ENCODE peak calls at places on chromosome 4, in nine cellular contexts. One of them, this sample, is unnamed.

GRCh38 chr4:187606581-187606980 is 389.0 kb upstream of the ZFP42 start:
- DNase-seq in left cardiac atrium: no peak
- DNase-seq in activated CD4-positive, alpha-beta T cell treated with anti-CD3 and anti-CD28 coated beads, Interleukin-2, amount 10 ng/mL, durations not matched to agents 7 days and 5 days: peak; percentile 8
- DNase-seq in body of pancreas: peak; percentile 38
- DNase-seq in ACHN: peak; percentile 50
- DNase-seq in cerebellar nuclear complex: no peak
- DNase-seq in EH: peak; percentile 72
- DNase-seq in CD8-positive, alpha-beta memory T cell: peak; percentile 2
- DNase-seq in AG09309: peak; percentile 17
- DNase-seq in this sample: no peak

GRCh38 chr4:28555851-28556250 is 1695.2 kb downstream of the STIM2 start:
- DNase-seq in left cardiac atrium: no peak
- DNase-seq in activated CD4-positive, alpha-beta T cell treated with anti-CD3 and anti-CD28 coated beads, Interleukin-2, amount 10 ng/mL, durations not matched to agents 7 days and 5 days: no peak
- DNase-seq in body of pancreas: no peak
- DNase-seq in ACHN: no peak
- DNase-seq in cerebellar nuclear complex: no peak
- DNase-seq in EH: peak; percentile 3
- DNase-seq in CD8-positive, alpha-beta memory T cell: no peak
- DNase-seq in AG09309: no peak
- DNase-seq in this sample: no peak

GRCh38 chr4:76105652-76106051 is 31.1 kb downstream of the ART3 start:
- DNase-seq in left cardiac atrium: no peak
- DNase-seq in activated CD4-positive, alpha-beta T cell treated with anti-CD3 and anti-CD28 coated beads, Interleukin-2, amount 10 ng/mL, durations not matched to agents 7 days and 5 days: no peak
- DNase-seq in body of pancreas: no peak
- DNase-seq in ACHN: no peak
- DNase-seq in cerebellar nuclear complex: no peak
- DNase-seq in EH: no peak
- DNase-seq in CD8-positive, alpha-beta memory T cell: no peak
- DNase-seq in AG09309: no peak
- DNase-seq in this sample: no peak

GRCh38 chr4:99803702-99804101 is 12.9 kb upstream of the DAPP1 start:
- DNase-seq in left cardiac atrium: no peak
- DNase-seq in activated CD4-positive, alpha-beta T cell treated with anti-CD3 and anti-CD28 coated beads, Interleukin-2, amount 10 ng/mL, durations not matched to agents 7 days and 5 days: no peak
- DNase-seq in body of pancreas: no peak
- DNase-seq in ACHN: no peak
- DNase-seq in cerebellar nuclear complex: no peak
- DNase-seq in EH: no peak
- DNase-seq in CD8-positive, alpha-beta memory T cell: no peak
- DNase-seq in AG09309: no peak
- DNase-seq in this sample: no peak

GRCh38 chr4:157818946-157819692 is 353.7 kb downstream of the GASK1B start:
- DNase-seq in left cardiac atrium: no peak
- DNase-seq in activated CD4-positive, alpha-beta T cell treated with anti-CD3 and anti-CD28 coated beads, Interleukin-2, amount 10 ng/mL, durations not matched to agents 7 days and 5 days: no peak
- DNase-seq in body of pancreas: no peak
- DNase-seq in ACHN: no peak
- DNase-seq in cerebellar nuclear complex: no peak
- DNase-seq in EH: no peak
- DNase-seq in CD8-positive, alpha-beta memory T cell: no peak
- DNase-seq in AG09309: no peak
- DNase-seq in this sample: no peak

GRCh38 chr4:41373221-41373620 is 116.5 kb downstream of the UCHL1 start:
- DNase-seq in left cardiac atrium: no peak
- DNase-seq in activated CD4-positive, alpha-beta T cell treated with anti-CD3 and anti-CD28 coated beads, Interleukin-2, amount 10 ng/mL, durations not matched to agents 7 days and 5 days: no peak
- DNase-seq in body of pancreas: no peak
- DNase-seq in ACHN: no peak
- DNase-seq in cerebellar nuclear complex: no peak
- DNase-seq in EH: no peak
- DNase-seq in CD8-positive, alpha-beta memory T cell: no peak
- DNase-seq in AG09309: no peak
- DNase-seq in this sample: no peak

GRCh38 chr4:128556756-128557155 is 252.7 kb upstream of the JADE1 start:
- DNase-seq in left cardiac atrium: no peak
- DNase-seq in activated CD4-positive, alpha-beta T cell treated with anti-CD3 and anti-CD28 coated beads, Interleukin-2, amount 10 ng/mL, durations not matched to agents 7 days and 5 days: no peak
- DNase-seq in body of pancreas: no peak
- DNase-seq in ACHN: no peak
- DNase-seq in cerebellar nuclear complex: no peak
- DNase-seq in EH: no peak
- DNase-seq in CD8-positive, alpha-beta memory T cell: no peak
- DNase-seq in AG09309: no peak
- DNase-seq in this sample: no peak

GRCh38 chr4:37644962-37645361 is 41.2 kb downstream of the RELL1 start:
- DNase-seq in left cardiac atrium: no peak
- DNase-seq in activated CD4-positive, alpha-beta T cell treated with anti-CD3 and anti-CD28 coated beads, Interleukin-2, amount 10 ng/mL, durations not matched to agents 7 days and 5 days: no peak
- DNase-seq in body of pancreas: no peak
- DNase-seq in ACHN: no peak
- DNase-seq in cerebellar nuclear complex: no peak
- DNase-seq in EH: no peak
- DNase-seq in CD8-positive, alpha-beta memory T cell: no peak
- DNase-seq in AG09309: no peak
- DNase-seq in this sample: no peak

GRCh38 chr4:37682701-37683401 is 3.3 kb downstream of the RELL1 start:
- DNase-seq in left cardiac atrium: no peak
- DNase-seq in activated CD4-positive, alpha-beta T cell treated with anti-CD3 and anti-CD28 coated beads, Interleukin-2, amount 10 ng/mL, durations not matched to agents 7 days and 5 days: no peak
- DNase-seq in body of pancreas: no peak
- DNase-seq in ACHN: no peak
- DNase-seq in cerebellar nuclear complex: no peak
- DNase-seq in EH: peak; percentile 57
- DNase-seq in CD8-positive, alpha-beta memory T cell: no peak
- DNase-seq in AG09309: no peak
- DNase-seq in this sample: no peak

GRCh38 chr4:183765121-183765990 is 106.3 kb downstream of the TRAPPC11 start:
- DNase-seq in left cardiac atrium: peak; percentile 61
- DNase-seq in activated CD4-positive, alpha-beta T cell treated with anti-CD3 and anti-CD28 coated beads, Interleukin-2, amount 10 ng/mL, durations not matched to agents 7 days and 5 days: no peak
- DNase-seq in body of pancreas: peak; percentile 8
- DNase-seq in ACHN: peak; percentile 19
- DNase-seq in cerebellar nuclear complex: no peak
- DNase-seq in EH: no peak
- DNase-seq in CD8-positive, alpha-beta memory T cell: no peak
- DNase-seq in AG09309: no peak
- DNase-seq in this sample: no peak

GRCh38 chr4:128288689-128289106 is 1.1 kb upstream of the PGRMC2 start:
- DNase-seq in left cardiac atrium: no peak
- DNase-seq in activated CD4-positive, alpha-beta T cell treated with anti-CD3 and anti-CD28 coated beads, Interleukin-2, amount 10 ng/mL, durations not matched to agents 7 days and 5 days: peak; percentile 46
- DNase-seq in body of pancreas: peak; percentile 22
- DNase-seq in ACHN: peak; percentile 29
- DNase-seq in cerebellar nuclear complex: no peak
- DNase-seq in EH: peak; percentile 34
- DNase-seq in CD8-positive, alpha-beta memory T cell: peak; percentile 83
- DNase-seq in AG09309: no peak
- DNase-seq in this sample: no peak

GRCh38 chr4:157821814-157822213 is 351.0 kb downstream of the GASK1B start:
- DNase-seq in left cardiac atrium: no peak
- DNase-seq in activated CD4-positive, alpha-beta T cell treated with anti-CD3 and anti-CD28 coated beads, Interleukin-2, amount 10 ng/mL, durations not matched to agents 7 days and 5 days: no peak
- DNase-seq in body of pancreas: no peak
- DNase-seq in ACHN: no peak
- DNase-seq in cerebellar nuclear complex: no peak
- DNase-seq in EH: no peak
- DNase-seq in CD8-positive, alpha-beta memory T cell: no peak
- DNase-seq in AG09309: no peak
- DNase-seq in this sample: no peak

GRCh38 chr4:75696036-75696435 is 22.8 kb upstream of the G3BP2 start:
- DNase-seq in left cardiac atrium: no peak
- DNase-seq in activated CD4-positive, alpha-beta T cell treated with anti-CD3 and anti-CD28 coated beads, Interleukin-2, amount 10 ng/mL, durations not matched to agents 7 days and 5 days: peak; percentile 45
- DNase-seq in body of pancreas: no peak
- DNase-seq in ACHN: no peak
- DNase-seq in cerebellar nuclear complex: no peak
- DNase-seq in EH: no peak
- DNase-seq in CD8-positive, alpha-beta memory T cell: peak; percentile 81
- DNase-seq in AG09309: no peak
- DNase-seq in this sample: no peak

GRCh38 chr4:184356366-184356765 is 118.0 kb downstream of the IRF2 start:
- DNase-seq in left cardiac atrium: no peak
- DNase-seq in activated CD4-positive, alpha-beta T cell treated with anti-CD3 and anti-CD28 coated beads, Interleukin-2, amount 10 ng/mL, durations not matched to agents 7 days and 5 days: no peak
- DNase-seq in body of pancreas: no peak
- DNase-seq in ACHN: no peak
- DNase-seq in cerebellar nuclear complex: no peak
- DNase-seq in EH: no peak
- DNase-seq in CD8-positive, alpha-beta memory T cell: no peak
- DNase-seq in AG09309: no peak
- DNase-seq in this sample: no peak

GRCh38 chr4:73730292-73730691 is 10.1 kb upstream of the CXCL8 start:
- DNase-seq in left cardiac atrium: no peak
- DNase-seq in activated CD4-positive, alpha-beta T cell treated with anti-CD3 and anti-CD28 coated beads, Interleukin-2, amount 10 ng/mL, durations not matched to agents 7 days and 5 days: no peak
- DNase-seq in body of pancreas: no peak
- DNase-seq in ACHN: no peak
- DNase-seq in cerebellar nuclear complex: no peak
- DNase-seq in EH: peak; percentile 28
- DNase-seq in CD8-positive, alpha-beta memory T cell: no peak
- DNase-seq in AG09309: no peak
- DNase-seq in this sample: no peak

GRCh38 chr4:66741081-66741480 is 804.2 kb downstream of the CENPC start:
- DNase-seq in left cardiac atrium: no peak
- DNase-seq in activated CD4-positive, alpha-beta T cell treated with anti-CD3 and anti-CD28 coated beads, Interleukin-2, amount 10 ng/mL, durations not matched to agents 7 days and 5 days: no peak
- DNase-seq in body of pancreas: no peak
- DNase-seq in ACHN: no peak
- DNase-seq in cerebellar nuclear complex: no peak
- DNase-seq in EH: peak; percentile 81
- DNase-seq in CD8-positive, alpha-beta memory T cell: no peak
- DNase-seq in AG09309: no peak
- DNase-seq in this sample: no peak

GRCh38 chr4:15436515-15436914 is 8.7 kb downstream of the C1QTNF7 start:
- DNase-seq in left cardiac atrium: no peak
- DNase-seq in activated CD4-positive, alpha-beta T cell treated with anti-CD3 and anti-CD28 coated beads, Interleukin-2, amount 10 ng/mL, durations not matched to agents 7 days and 5 days: no peak
- DNase-seq in body of pancreas: no peak
- DNase-seq in ACHN: no peak
- DNase-seq in cerebellar nuclear complex: no peak
- DNase-seq in EH: peak; percentile 59
- DNase-seq in CD8-positive, alpha-beta memory T cell: no peak
- DNase-seq in AG09309: no peak
- DNase-seq in this sample: peak; percentile 75

GRCh38 chr4:123477804-123478209 is 81.2 kb downstream of the SPRY1 start:
- DNase-seq in left cardiac atrium: peak; percentile 36
- DNase-seq in activated CD4-positive, alpha-beta T cell treated with anti-CD3 and anti-CD28 coated beads, Interleukin-2, amount 10 ng/mL, durations not matched to agents 7 days and 5 days: peak; percentile 65
- DNase-seq in body of pancreas: peak; percentile 24
- DNase-seq in ACHN: no peak
- DNase-seq in cerebellar nuclear complex: no peak
- DNase-seq in EH: peak; percentile 67
- DNase-seq in CD8-positive, alpha-beta memory T cell: peak; percentile 55
- DNase-seq in AG09309: peak; percentile 32
- DNase-seq in this sample: no peak

GRCh38 chr4:48340905-48341775 is at the start of gene SLAIN2:
- DNase-seq in left cardiac atrium: peak; percentile 100
- DNase-seq in activated CD4-positive, alpha-beta T cell treated with anti-CD3 and anti-CD28 coated beads, Interleukin-2, amount 10 ng/mL, durations not matched to agents 7 days and 5 days: peak; percentile 95
- DNase-seq in body of pancreas: peak; percentile 99
- DNase-seq in ACHN: peak; percentile 94
- DNase-seq in cerebellar nuclear complex: peak; percentile 79
- DNase-seq in EH: peak; percentile 99
- DNase-seq in CD8-positive, alpha-beta memory T cell: peak; percentile 97
- DNase-seq in AG09309: peak; percentile 84
- DNase-seq in this sample: peak; percentile 99

GRCh38 chr4:139050436-139050835 is 34.9 kb downstream of the NOCT start:
- DNase-seq in left cardiac atrium: no peak
- DNase-seq in activated CD4-positive, alpha-beta T cell treated with anti-CD3 and anti-CD28 coated beads, Interleukin-2, amount 10 ng/mL, durations not matched to agents 7 days and 5 days: no peak
- DNase-seq in body of pancreas: no peak
- DNase-seq in ACHN: no peak
- DNase-seq in cerebellar nuclear complex: no peak
- DNase-seq in EH: peak; percentile 60
- DNase-seq in CD8-positive, alpha-beta memory T cell: no peak
- DNase-seq in AG09309: no peak
- DNase-seq in this sample: no peak

GRCh38 chr4:24806206-24806990 is 11.0 kb downstream of the SOD3 start:
- DNase-seq in left cardiac atrium: no peak
- DNase-seq in activated CD4-positive, alpha-beta T cell treated with anti-CD3 and anti-CD28 coated beads, Interleukin-2, amount 10 ng/mL, durations not matched to agents 7 days and 5 days: no peak
- DNase-seq in body of pancreas: no peak
- DNase-seq in ACHN: no peak
- DNase-seq in cerebellar nuclear complex: no peak
- DNase-seq in EH: no peak
- DNase-seq in CD8-positive, alpha-beta memory T cell: no peak
- DNase-seq in AG09309: no peak
- DNase-seq in this sample: no peak

GRCh38 chr4:140571620-140572019 is 2.9 kb upstream of the UCP1 start:
- DNase-seq in left cardiac atrium: no peak
- DNase-seq in activated CD4-positive, alpha-beta T cell treated with anti-CD3 and anti-CD28 coated beads, Interleukin-2, amount 10 ng/mL, durations not matched to agents 7 days and 5 days: no peak
- DNase-seq in body of pancreas: no peak
- DNase-seq in ACHN: no peak
- DNase-seq in cerebellar nuclear complex: no peak
- DNase-seq in EH: no peak
- DNase-seq in CD8-positive, alpha-beta memory T cell: no peak
- DNase-seq in AG09309: no peak
- DNase-seq in this sample: no peak

GRCh38 chr4:147085796-147086195 is 140.1 kb upstream of the TTC29 start:
- DNase-seq in left cardiac atrium: no peak
- DNase-seq in activated CD4-positive, alpha-beta T cell treated with anti-CD3 and anti-CD28 coated beads, Interleukin-2, amount 10 ng/mL, durations not matched to agents 7 days and 5 days: no peak
- DNase-seq in body of pancreas: no peak
- DNase-seq in ACHN: no peak
- DNase-seq in cerebellar nuclear complex: no peak
- DNase-seq in EH: no peak
- DNase-seq in CD8-positive, alpha-beta memory T cell: no peak
- DNase-seq in AG09309: no peak
- DNase-seq in this sample: no peak

GRCh38 chr4:169620846-169621228 is 459 bp downstream of the CLCN3 start:
- DNase-seq in left cardiac atrium: no peak
- DNase-seq in activated CD4-positive, alpha-beta T cell treated with anti-CD3 and anti-CD28 coated beads, Interleukin-2, amount 10 ng/mL, durations not matched to agents 7 days and 5 days: peak; percentile 41
- DNase-seq in body of pancreas: peak; percentile 42
- DNase-seq in ACHN: peak; percentile 50
- DNase-seq in cerebellar nuclear complex: no peak
- DNase-seq in EH: peak; percentile 35
- DNase-seq in CD8-positive, alpha-beta memory T cell: no peak
- DNase-seq in AG09309: no peak
- DNase-seq in this sample: no peak

GRCh38 chr4:69716654-69717053 is 43.8 kb downstream of the SULT1B1 start:
- DNase-seq in left cardiac atrium: no peak
- DNase-seq in activated CD4-positive, alpha-beta T cell treated with anti-CD3 and anti-CD28 coated beads, Interleukin-2, amount 10 ng/mL, durations not matched to agents 7 days and 5 days: no peak
- DNase-seq in body of pancreas: no peak
- DNase-seq in ACHN: no peak
- DNase-seq in cerebellar nuclear complex: no peak
- DNase-seq in EH: no peak
- DNase-seq in CD8-positive, alpha-beta memory T cell: no peak
- DNase-seq in AG09309: no peak
- DNase-seq in this sample: no peak

GRCh38 chr4:87489678-87490077 is 39.5 kb downstream of the SPARCL1 start:
- DNase-seq in left cardiac atrium: no peak
- DNase-seq in activated CD4-positive, alpha-beta T cell treated with anti-CD3 and anti-CD28 coated beads, Interleukin-2, amount 10 ng/mL, durations not matched to agents 7 days and 5 days: no peak
- DNase-seq in body of pancreas: no peak
- DNase-seq in ACHN: no peak
- DNase-seq in cerebellar nuclear complex: no peak
- DNase-seq in EH: peak; percentile 44
- DNase-seq in CD8-positive, alpha-beta memory T cell: no peak
- DNase-seq in AG09309: no peak
- DNase-seq in this sample: no peak

GRCh38 chr4:76787898-76788297 is 110.0 kb downstream of the SOWAHB start:
- DNase-seq in left cardiac atrium: no peak
- DNase-seq in activated CD4-positive, alpha-beta T cell treated with anti-CD3 and anti-CD28 coated beads, Interleukin-2, amount 10 ng/mL, durations not matched to agents 7 days and 5 days: no peak
- DNase-seq in body of pancreas: no peak
- DNase-seq in ACHN: no peak
- DNase-seq in cerebellar nuclear complex: no peak
- DNase-seq in EH: peak; percentile 49
- DNase-seq in CD8-positive, alpha-beta memory T cell: no peak
- DNase-seq in AG09309: no peak
- DNase-seq in this sample: no peak

GRCh38 chr4:4642201-4643025 is 100.6 kb upstream of the STX18 start:
- DNase-seq in left cardiac atrium: no peak
- DNase-seq in activated CD4-positive, alpha-beta T cell treated with anti-CD3 and anti-CD28 coated beads, Interleukin-2, amount 10 ng/mL, durations not matched to agents 7 days and 5 days: no peak
- DNase-seq in body of pancreas: no peak
- DNase-seq in ACHN: no peak
- DNase-seq in cerebellar nuclear complex: no peak
- DNase-seq in EH: no peak
- DNase-seq in CD8-positive, alpha-beta memory T cell: no peak
- DNase-seq in AG09309: no peak
- DNase-seq in this sample: no peak

GRCh38 chr4:48653217-48654014 is 126.7 kb downstream of the FRYL start:
- DNase-seq in left cardiac atrium: peak; percentile 46
- DNase-seq in activated CD4-positive, alpha-beta T cell treated with anti-CD3 and anti-CD28 coated beads, Interleukin-2, amount 10 ng/mL, durations not matched to agents 7 days and 5 days: no peak
- DNase-seq in body of pancreas: peak; percentile 17
- DNase-seq in ACHN: no peak
- DNase-seq in cerebellar nuclear complex: no peak
- DNase-seq in EH: peak; percentile 43
- DNase-seq in CD8-positive, alpha-beta memory T cell: no peak
- DNase-seq in AG09309: peak; percentile 4
- DNase-seq in this sample: no peak

GRCh38 chr4:100069207-100069606 is 119.1 kb upstream of the H2AZ1 start:
- DNase-seq in left cardiac atrium: no peak
- DNase-seq in activated CD4-positive, alpha-beta T cell treated with anti-CD3 and anti-CD28 coated beads, Interleukin-2, amount 10 ng/mL, durations not matched to agents 7 days and 5 days: no peak
- DNase-seq in body of pancreas: no peak
- DNase-seq in ACHN: no peak
- DNase-seq in cerebellar nuclear complex: no peak
- DNase-seq in EH: no peak
- DNase-seq in CD8-positive, alpha-beta memory T cell: no peak
- DNase-seq in AG09309: no peak
- DNase-seq in this sample: no peak

GRCh38 chr4:80334568-80334967 is 962 bp upstream of the CFAP299 start:
- DNase-seq in left cardiac atrium: no peak
- DNase-seq in activated CD4-positive, alpha-beta T cell treated with anti-CD3 and anti-CD28 coated beads, Interleukin-2, amount 10 ng/mL, durations not matched to agents 7 days and 5 days: no peak
- DNase-seq in body of pancreas: no peak
- DNase-seq in ACHN: no peak
- DNase-seq in cerebellar nuclear complex: no peak
- DNase-seq in EH: no peak
- DNase-seq in CD8-positive, alpha-beta memory T cell: no peak
- DNase-seq in AG09309: no peak
- DNase-seq in this sample: no peak